ENCODE peak calls at places on chromosomes 11 and 22, in ten cellular contexts. B is stomach, X is spleen, G is body of pancreas, S is heart right ventricle, T is upper lobe of right lung, L is BJ, E is pancreas, R is BE2C, H is GM23338. I is an unnamed sample.
A peak's percentile ranks its signal among the peaks of the same experiment; 100 is the strongest.

GRCh38 chr11:33187851-33188722 is 26.8 kb upstream of the CSTF3 start:
- DNase-seq in G (no peak), E (no peak), L (no peak), B (no peak), X (no peak), R (no peak), S (no peak), T (no peak), H (peak; percentile 30), I (peak; percentile 12)

GRCh38 chr11:86388198-86388597 is 13.5 kb downstream of the CCDC81 start:
- DNase-seq in G (no peak), S (no peak), E (no peak), T (no peak), H (peak; percentile 24), B (no peak), X (no peak), R (no peak), L (no peak), I (peak; percentile 12)

GRCh38 chr22:26579331-26579886 is 10.5 kb downstream of the TPST2 start:
- DNase-seq in G (no peak), L (no peak), H (no peak), X (peak; percentile 93), S (peak; percentile 15), T (peak; percentile 66), E (no peak), R (no peak), B (peak; percentile 35), I (no peak)

GRCh38 chr22:45225732-45226560 is 14.7 kb downstream of the KIAA0930 start:
- DNase-seq in S (no peak), T (peak; percentile 83), X (peak; percentile 83), E (no peak), B (no peak), L (no peak), R (no peak), G (peak; percentile 38), H (no peak), I (peak; percentile 54)

GRCh38 chr11:45184640-45185039 is 38.2 kb downstream of the PRDM11 start:
- DNase-seq in E (no peak), T (no peak), L (no peak), R (no peak), B (no peak), H (no peak), G (no peak), S (no peak), X (no peak), I (no peak)

GRCh38 chr11:78336877-78337553 is 80.6 kb downstream of the GAB2 start:
- DNase-seq in E (no peak), S (no peak), X (no peak), H (no peak), T (no peak), G (no peak), R (no peak), B (no peak), L (no peak), I (no peak)

GRCh38 chr11:86292912-86293606 is 9.0 kb upstream of the HIKESHI start:
- DNase-seq in H (no peak), G (no peak), R (no peak), X (no peak), S (no peak), L (no peak), B (no peak), T (no peak), E (no peak), I (no peak)

GRCh38 chr22:19287076-19287724 is 4.3 kb downstream of the CLTCL1 start:
- DNase-seq in R (no peak), G (no peak), S (no peak), E (no peak), B (no peak), T (no peak), X (no peak), H (peak; percentile 62), L (no peak), I (peak; percentile 65)

GRCh38 chr11:12915093-12915492 is 94.0 kb upstream of the RASSF10 start:
- DNase-seq in T (no peak), X (no peak), S (no peak), R (no peak), H (no peak), L (no peak), G (no peak), B (no peak), E (no peak), I (no peak)

GRCh38 chr11:12909866-12910265 is 99.2 kb upstream of the RASSF10 start:
- DNase-seq in S (no peak), T (no peak), X (no peak), G (no peak), R (no peak), E (no peak), H (no peak), L (no peak), B (no peak), I (no peak)

GRCh38 chr11:12918667-12919066 is 90.4 kb upstream of the RASSF10 start:
- DNase-seq in H (no peak), R (no peak), L (no peak), S (no peak), E (no peak), X (no peak), B (no peak), G (no peak), T (no peak), I (no peak)

GRCh38 chr11:12917830-12918229 is 91.3 kb upstream of the RASSF10 start:
- DNase-seq in B (no peak), T (no peak), E (no peak), X (no peak), G (no peak), R (no peak), L (no peak), H (no peak), S (no peak), I (no peak)

GRCh38 chr11:12914401-12914912 is 94.7 kb upstream of the RASSF10 start:
- DNase-seq in S (peak; percentile 67), R (peak; percentile 84), L (no peak), X (no peak), B (no peak), T (peak; percentile 67), H (peak; percentile 91), E (peak; percentile 97), G (peak; percentile 95), I (peak; percentile 88)
- H3K4me3 ChIP-seq in S (no peak overlapping the region), R (no peak overlapping the region), L (no peak overlapping the region), X (no peak overlapping the region), B (no peak overlapping the region), T (no peak overlapping the region), H (peak overlapping the region; percentile 24), E (no peak overlapping the region), G (no peak overlapping the region), I (no peak overlapping the region)

DNA sequence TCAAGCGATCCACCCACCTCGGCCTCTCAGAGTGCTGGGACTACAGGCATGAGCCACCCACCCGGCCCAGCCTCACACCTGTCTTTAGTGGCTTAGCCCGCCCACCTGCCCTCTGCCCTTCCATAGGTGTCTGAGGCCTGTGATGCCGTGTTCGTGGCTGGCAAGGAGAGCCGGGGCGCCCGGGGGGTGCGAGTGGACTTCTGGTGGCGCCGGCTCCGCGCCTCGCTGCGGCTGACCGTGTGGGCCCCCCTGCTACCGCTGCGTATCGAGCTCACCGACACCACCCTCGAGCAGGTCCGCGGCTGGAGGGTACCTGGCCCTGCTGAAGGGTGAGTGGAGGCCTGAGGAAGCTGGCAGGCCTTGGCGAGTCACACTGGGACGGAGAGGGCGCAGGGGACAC is 9.2 kb downstream of the TMEM132A start:
- DNase-seq in E (no peak), R (no peak), L (no peak), B (no peak), G (no peak), H (no peak), T (no peak), X (peak; percentile 79), S (no peak), I (peak; percentile 53)
- H3K36me3 ChIP-seq in E (no peaks in the 10 kb centered on the region), R (peaks cover 10% of the 10 kb centered on the region), L (peaks cover 13% of the 10 kb centered on the region), B (peaks cover 44% of the 10 kb centered on the region), G (no peaks in the 10 kb centered on the region), H (peaks cover 6% of the 10 kb centered on the region), T (peaks cover 9% of the 10 kb centered on the region), X (no peaks in the 10 kb centered on the region), S (peaks cover 39% of the 10 kb centered on the region), I (peaks cover 18% of the 10 kb centered on the region)

GRCh38 chr11:57392421-57393105 is 2.1 kb upstream of the PRG2 start:
- DNase-seq in X (no peak), L (no peak), E (no peak), T (no peak), R (no peak), B (no peak), G (no peak), H (no peak), S (no peak), I (no peak)

GRCh38 chr11:57387284-57388030 is 3.0 kb downstream of the PRG2 start:
- DNase-seq in R (no peak), L (no peak), H (no peak), T (no peak), G (no peak), E (no peak), B (no peak), S (peak; percentile 42), X (no peak), I (no peak)

GRCh38 chr11:57391546-57391945 is 1.1 kb upstream of the PRG2 start:
- DNase-seq in L (no peak), S (no peak), R (no peak), H (no peak), X (no peak), E (no peak), B (no peak), T (no peak), G (no peak), I (no peak)

GRCh38 chr11:57391111-57391510 is 661 bp upstream of the PRG2 start:
- DNase-seq in E (no peak), T (no peak), B (no peak), L (no peak), X (no peak), H (no peak), S (no peak), G (no peak), R (no peak), I (no peak)

GRCh38 chr11:57390535-57390934 is at the start of gene PRG2:
- DNase-seq in S (no peak), H (no peak), X (no peak), R (no peak), T (no peak), E (no peak), B (no peak), L (no peak), G (no peak), I (no peak)
- H3K27me3 ChIP-seq in S (no peaks in the 10 kb centered on the region), H (no peaks in the 10 kb centered on the region), X (no peaks in the 10 kb centered on the region), R (no peaks in the 10 kb centered on the region), T (no peaks in the 10 kb centered on the region), E (no peaks in the 10 kb centered on the region), B (no peaks in the 10 kb centered on the region), L (peaks cover 12% of the 10 kb centered on the region), G (no peaks in the 10 kb centered on the region), I (no peaks in the 10 kb centered on the region)

DNA sequence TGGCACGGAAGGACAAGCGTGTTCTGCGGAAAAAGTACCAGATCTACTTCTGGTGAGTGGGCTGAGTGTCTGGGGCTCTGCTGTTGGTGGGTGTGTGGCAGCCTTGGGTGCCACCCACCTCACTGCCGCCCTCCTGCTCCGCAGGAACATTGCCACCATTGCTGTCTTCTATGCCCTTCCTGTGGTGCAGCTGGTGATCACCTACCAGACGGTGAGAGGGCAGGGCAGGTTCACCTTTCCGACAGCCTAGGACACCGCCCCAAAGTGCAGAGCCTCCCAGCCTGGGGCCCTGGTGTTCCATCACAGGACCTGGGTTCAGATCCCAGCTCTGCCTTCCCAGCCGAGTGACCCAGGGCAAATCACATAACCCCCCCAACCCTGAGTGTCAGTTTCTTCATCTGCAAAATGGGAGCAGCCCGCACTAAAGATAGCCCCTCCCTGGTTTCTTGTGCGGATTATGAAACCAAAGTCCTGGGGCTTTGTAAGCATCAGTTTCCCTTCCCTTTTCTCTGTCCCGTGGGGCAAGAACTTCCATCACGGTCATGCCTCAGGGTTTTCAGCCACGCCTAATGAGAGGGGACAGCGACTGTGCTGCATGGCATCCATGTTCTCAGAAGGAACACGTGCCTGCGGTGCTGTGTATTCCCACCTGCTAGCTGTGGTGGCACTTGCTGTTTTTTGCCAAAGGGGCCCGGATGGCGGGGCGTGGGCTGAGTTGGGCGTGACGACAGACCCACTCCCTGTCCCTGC is 9.8 kb upstream of the TAGLN start:
- DNase-seq in E (no peak), B (peak; percentile 24), X (peak; percentile 92), T (peak; percentile 76), H (no peak), S (no peak), L (no peak), R (no peak), G (no peak), I (no peak)
- H3K4me3 ChIP-seq in E (no peak overlapping the region), B (no peak overlapping the region), X (no peak overlapping the region), T (no peak overlapping the region), H (no peak overlapping the region), S (no peak overlapping the region), L (no peak overlapping the region), R (no peak overlapping the region), G (no peak overlapping the region), I (no peak overlapping the region)